ENCODE peak calls at places on chromosomes 13 and 19, in eight cellular contexts. S, C, H, E, V, A, I and Z are unnamed samples.

GRCh38 chr13:74206855-74207254 is 72.7 kb upstream of the KLF12 start:
- DNase-seq in I (no peak), V (no peak), S (no peak), C (no peak), E (no peak), H (no peak), A (no peak), Z (no peak)

GRCh38 chr13:112873851-112874750 is 94.9 kb upstream of the MCF2L start:
- DNase-seq in A (peak; percentile 85), S (peak; percentile 74), V (peak; percentile 50), C (no peak), E (peak; percentile 65), I (peak; percentile 91), H (peak; percentile 64), Z (peak; percentile 18)

GRCh38 chr13:99335603-99336002 is 28.4 kb upstream of the GPR183 start:
- DNase-seq in C (no peak), V (no peak), A (no peak), I (peak; percentile 29), S (no peak), E (no peak), H (no peak), Z (no peak)

GRCh38 chr13:113367020-113367560 is 3.2 kb upstream of the GRTP1 start:
- DNase-seq in S (no peak), V (no peak), A (no peak), C (no peak), I (no peak), H (no peak), E (no peak), Z (no peak)

GRCh38 chr19:12866416-12867119 is 14.7 kb downstream of the DNASE2 start:
- DNase-seq in C (no peak), E (no peak), V (no peak), H (no peak), I (no peak), S (no peak), A (no peak), Z (no peak)

GRCh38 chr13:107834717-107835116 is 380.6 kb downstream of the LIG4 start:
- DNase-seq in A (no peak), E (no peak), C (no peak), I (no peak), H (no peak), S (no peak), V (peak; percentile 31), Z (no peak)

GRCh38 chr13:23468811-23469210 is 35.3 kb upstream of the SACS start:
- DNase-seq in I (no peak), S (no peak), V (no peak), A (no peak), H (no peak), E (no peak), C (no peak), Z (no peak)

GRCh38 chr19:6250024-6250605 is 29.7 kb downstream of the MLLT1 start:
- DNase-seq in E (no peak), I (no peak), C (no peak), V (peak; percentile 80), H (peak; percentile 19), S (no peak), A (no peak), Z (no peak)

GRCh38 chr19:43798546-43799409 is 3.5 kb downstream of the LYPD5 start:
- DNase-seq in V (no peak), E (peak; percentile 89), C (no peak), A (peak; percentile 37), S (no peak), H (no peak), I (peak; percentile 27), Z (peak; percentile 17)

GRCh38 chr19:17420267-17420924 is 549 bp downstream of the MVB12A start:
- DNase-seq in V (no peak), E (peak; percentile 27), S (peak; percentile 46), I (peak; percentile 39), A (peak; percentile 71), C (no peak), H (no peak), Z (peak; percentile 23)

GRCh38 chr19:51921949-51922348 is 5.3 kb upstream of the ZNF613 start:
- DNase-seq in S (no peak), I (no peak), E (no peak), V (no peak), A (no peak), C (no peak), H (no peak), Z (no peak)

GRCh38 chr19:50968709-50969412 is 530 bp downstream of the KLK6 start:
- DNase-seq in I (no peak), V (no peak), A (no peak), C (no peak), E (no peak), S (no peak), H (no peak), Z (no peak)

GRCh38 chr13:110799246-110800236 is 86.0 kb downstream of the ING1 start:
- DNase-seq in V (peak; percentile 95), E (no peak), I (no peak), S (no peak), H (peak; percentile 93), A (peak; percentile 74), C (peak; percentile 7), Z (no peak)

GRCh38 chr19:58035863-58036262 is 2.0 kb downstream of the ZSCAN1 start:
- DNase-seq in C (no peak), V (no peak), H (no peak), S (no peak), I (no peak), A (no peak), E (no peak), Z (no peak)

GRCh38 chr13:74920945-74921725 is 560.8 kb downstream of the TBC1D4 start:
- DNase-seq in H (no peak), I (no peak), A (no peak), C (no peak), S (no peak), E (no peak), V (no peak), Z (no peak)